ENCODE peak calls at places on chromosomes 11 and 22, in five cellular contexts. F is tibial nerve, S is right lobe of liver, G is HL-60, O is sigmoid colon. Q is an unnamed sample.

GRCh38 chr11:13073119-13073981 is 64.2 kb downstream of the RASSF10 start:
- DNase-seq in O (no peak), F (no peak), S (no peak), G (no peak), Q (peak; percentile 94)

GRCh38 chr11:45563801-45564200 is 101.6 kb downstream of the CHST1 start:
- DNase-seq in G (no peak), S (no peak), F (no peak), O (no peak), Q (no peak)

GRCh38 chr11:124578761-124579160 is 9.0 kb downstream of the OR8A1 start:
- DNase-seq in S (no peak), F (no peak), G (no peak), O (no peak), Q (no peak)

GRCh38 chr11:111112614-111113013 is 132.9 kb upstream of the POU2AF2 start:
- DNase-seq in S (no peak), F (no peak), O (no peak), G (no peak), Q (no peak)

GRCh38 chr11:67031791-67032561 is 9.0 kb downstream of the SYT12 start:
- DNase-seq in S (no peak), O (no peak), F (no peak), G (no peak), Q (no peak)

GRCh38 chr11:58592760-58593472 is 14.1 kb downstream of the ZFP91 start:
- DNase-seq in F (no peak), O (no peak), S (peak; percentile 66), G (no peak), Q (no peak)

GRCh38 chr11:122101625-122102291 is 14.3 kb downstream of the BLID start:
- DNase-seq in F (peak; percentile 78), G (no peak), O (peak; percentile 89), S (no peak), Q (no peak)

GRCh38 chr11:117985953-117986887 is at the start of gene IL10RA:
- DNase-seq in G (peak; percentile 89), O (peak; percentile 91), F (peak; percentile 32), S (peak; percentile 73), Q (no peak)

GRCh38 chr11:12356944-12357655 is 20.3 kb upstream of the PARVA start:
- DNase-seq in G (no peak), S (no peak), F (no peak), O (no peak), Q (no peak)

GRCh38 chr22:23184764-23185113 is 4.4 kb downstream of the BCR start:
- DNase-seq in O (no peak), S (no peak), G (no peak), F (no peak), Q (no peak)

GRCh38 chr11:6245536-6245935 is 6.6 kb downstream of the CNGA4 start:
- DNase-seq in G (no peak), F (no peak), S (no peak), O (no peak), Q (no peak)

GRCh38 chr11:133946541-133947297 is 10.0 kb downstream of the IGSF9B start:
- DNase-seq in G (no peak), F (no peak), S (no peak), O (no peak), Q (no peak)

GRCh38 chr11:78332174-78332866 is 85.3 kb downstream of the GAB2 start:
- DNase-seq in O (no peak), F (no peak), G (no peak), S (no peak), Q (no peak)

GRCh38 chr11:28346721-28347120 is 238.5 kb downstream of the METTL15 start:
- DNase-seq in G (no peak), F (no peak), O (no peak), S (no peak), Q (no peak)

GRCh38 chr11:130424613-130425140 is 3.7 kb downstream of the ADAMTS8 start:
- DNase-seq in G (no peak), O (no peak), F (no peak), S (no peak), Q (no peak)
- H3K27ac ChIP-seq in G (no peak overlapping the region), O (no peak overlapping the region), F (no peak overlapping the region), S (no peak overlapping the region), Q (no peak overlapping the region)

DNA sequence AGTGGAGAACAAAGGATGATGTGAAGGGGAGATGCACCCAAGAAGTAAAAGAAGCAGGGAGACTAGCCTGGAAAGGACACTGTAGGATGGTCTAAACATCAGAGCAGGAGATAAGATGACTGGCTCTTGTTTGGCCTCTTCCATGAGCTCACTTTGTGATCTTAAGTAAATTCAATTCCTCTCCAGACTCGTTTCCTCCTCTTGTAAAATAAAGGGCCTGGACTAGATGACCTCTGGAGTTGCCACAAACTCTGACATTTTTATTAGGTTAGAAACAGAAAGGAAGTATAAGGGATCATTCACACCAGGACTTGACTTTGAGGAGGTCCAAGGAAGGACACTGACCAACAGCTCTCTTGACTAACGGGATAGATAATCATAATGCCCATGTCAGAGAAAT is 60.2 kb upstream of the SCUBE2 start:
- DNase-seq in O (no peak), S (no peak), G (no peak), F (no peak), Q (no peak)
- H3K27ac ChIP-seq in O (no peak overlapping the region), S (no peak overlapping the region), G (no peak overlapping the region), F (no peak overlapping the region), Q (no peak overlapping the region)

GRCh38 chr11:19428206-19429001 is 187.7 kb upstream of the E2F8 start:
- DNase-seq in S (no peak), O (no peak), F (no peak), G (no peak), Q (no peak)
- H3K27ac ChIP-seq in S (no peak overlapping the region), O (no peak overlapping the region), F (no peak overlapping the region), G (no peak overlapping the region), Q (peak overlapping the region; percentile 66)

DNA sequence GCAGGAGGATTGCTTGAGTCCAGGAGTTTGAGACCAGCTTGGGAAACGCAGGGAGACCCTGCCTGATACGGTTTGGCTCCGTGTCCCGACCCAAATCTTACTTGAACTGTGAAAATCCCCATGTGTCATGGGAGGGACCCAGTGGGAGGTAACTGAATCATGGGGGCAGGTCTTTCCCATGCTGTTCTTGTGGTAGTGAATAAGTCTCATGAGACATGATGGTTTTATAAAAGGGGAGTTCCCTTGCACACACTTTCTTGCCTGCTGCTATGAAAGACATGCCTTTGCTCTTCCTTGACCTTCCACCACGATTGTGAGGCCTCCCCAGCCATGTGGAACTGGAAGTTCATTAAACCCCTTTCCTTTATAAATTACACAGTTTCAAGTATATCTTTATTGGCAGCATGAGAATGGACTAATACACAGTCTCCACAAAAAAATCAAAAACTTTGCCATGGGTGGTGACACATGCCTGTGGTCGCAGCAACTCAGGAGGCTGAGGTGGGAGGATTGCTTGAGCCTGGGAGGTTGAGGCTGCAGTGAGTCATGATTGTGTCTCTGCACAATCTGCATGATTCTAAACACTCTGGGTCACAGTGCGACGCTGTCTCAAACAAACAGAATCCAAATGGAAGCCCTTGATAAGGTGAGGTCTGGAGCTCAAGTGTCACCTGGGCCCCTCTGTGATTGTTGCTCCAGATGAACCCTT is 34.9 kb downstream of the SYN3 start:
- DNase-seq in O (no peak), G (no peak), F (no peak), S (no peak), Q (no peak)
- H3K27ac ChIP-seq in O (no peak overlapping the region), G (no peak overlapping the region), F (no peak overlapping the region), S (no peak overlapping the region), Q (no peak overlapping the region)

GRCh38 chr11:2699185-2699530 is 636 bp downstream of the KCNQ1OT1 start:
- DNase-seq in O (no peak), S (peak; percentile 67), F (no peak), G (no peak), Q (peak; percentile 62)
- H3K27ac ChIP-seq in O (peak overlapping the region; percentile 95), S (peak overlapping the region; percentile 60), F (peak overlapping the region; percentile 97), G (peak overlapping the region; percentile 87), Q (peak overlapping the region; percentile 49)

GRCh38 chr11:74620537-74620936 is 28.2 kb downstream of the POLD3 start:
- DNase-seq in G (no peak), F (no peak), O (no peak), S (no peak), Q (no peak)

GRCh38 chr11:74611369-74611861 is 19.0 kb downstream of the POLD3 start:
- DNase-seq in S (no peak), G (no peak), F (no peak), O (no peak), Q (no peak)

GRCh38 chr11:74612877-74613276 is 20.5 kb downstream of the POLD3 start:
- DNase-seq in S (no peak), F (no peak), O (no peak), G (no peak), Q (no peak)

GRCh38 chr11:74615311-74615710 is 22.9 kb downstream of the POLD3 start:
- DNase-seq in G (no peak), F (no peak), O (no peak), S (no peak), Q (no peak)

GRCh38 chr11:74615988-74616387 is 23.6 kb downstream of the POLD3 start:
- DNase-seq in S (no peak), G (no peak), F (no peak), O (no peak), Q (no peak)
- H3K27ac ChIP-seq in S (peak overlapping the region; percentile 74), G (no peak overlapping the region), F (no peak overlapping the region), O (no peak overlapping the region), Q (no peak overlapping the region)

DNA sequence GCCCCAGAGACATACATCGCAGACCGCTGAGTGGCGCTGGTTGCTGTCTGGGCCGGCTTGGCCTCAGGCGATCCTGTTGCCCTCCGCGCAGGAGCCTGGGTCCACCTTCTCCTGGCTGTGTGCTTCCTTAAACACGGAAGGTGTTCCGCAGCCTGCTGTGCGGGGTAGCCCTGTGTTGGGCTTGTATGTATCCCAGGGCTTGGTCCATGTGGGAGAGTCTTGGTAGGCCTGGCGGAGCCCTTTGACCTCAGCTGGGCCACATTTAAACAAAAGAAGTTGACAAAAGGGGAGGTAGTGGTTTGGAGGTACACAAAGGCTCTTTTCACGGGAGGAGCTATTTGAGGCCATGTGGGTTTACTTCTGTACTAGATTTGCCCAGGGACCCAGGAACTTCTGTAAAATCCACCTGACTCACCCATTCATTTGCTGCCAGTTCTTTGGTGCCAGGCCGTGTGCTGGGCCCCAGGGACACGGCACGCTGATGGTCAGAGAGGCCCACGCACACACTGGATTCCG is 11.0 kb upstream of the GRAMD4 start:
- DNase-seq in O (no peak), F (no peak), G (no peak), S (no peak), Q (no peak)
- H3K27ac ChIP-seq in O (no peak overlapping the region), F (no peak overlapping the region), G (peak overlapping the region; percentile 63), S (no peak overlapping the region), Q (no peak overlapping the region)